ENCODE peak calls at places on chromosomes 4 and X, in seven cellular contexts. F is choroid plexus epithelial cell, Z is AG09309, E is lower lobe of right lung, C is lower leg skin, D is tibial artery, K is esophagus muscularis mucosa. I is an unnamed sample.
A peak's percentile ranks its signal among the peaks of the same experiment; 100 is the strongest.

GRCh38 chr4:17577660-17578481 is 873 bp downstream of the LAP3 start:
- DNase-seq in Z (no peak), E (peak; percentile 66), C (peak; percentile 23), D (peak; percentile 77), K (peak; percentile 94), F (peak; percentile 21), I (no peak)

GRCh38 chr4:85836588-85836987 is 361.6 kb downstream of the ARHGAP24 start:
- DNase-seq in D (no peak), E (no peak), K (no peak), C (no peak), F (no peak), Z (no peak), I (no peak)

GRCh38 chr4:151540728-151541437 is 131.9 kb downstream of the FHIP1A start:
- DNase-seq in K (no peak), D (no peak), C (peak; percentile 65), F (peak; percentile 98), Z (peak; percentile 68), E (no peak), I (no peak)

GRCh38 chr4:5018096-5018495 is 1.2 kb downstream of the CYTL1 start:
- DNase-seq in F (peak; percentile 48), E (no peak), D (no peak), C (no peak), K (no peak), Z (no peak), I (no peak)

GRCh38 chr4:146329042-146329716 is 114.8 kb downstream of the REELD1 start:
- DNase-seq in Z (peak; percentile 46), K (no peak), E (no peak), D (no peak), C (no peak), F (peak; percentile 84), I (no peak)

GRCh38 chr4:176841730-176842129 is 49.0 kb upstream of the VEGFC start:
- DNase-seq in F (peak; percentile 62), K (no peak), D (no peak), C (no peak), Z (no peak), E (no peak), I (no peak)

GRCh38 chrX:84046403-84046984 is 141.5 kb downstream of the RPS6KA6 start:
- DNase-seq in F (peak; percentile 52), C (no peak), E (no peak), K (no peak), D (no peak), Z (no peak), I (no peak)

GRCh38 chrX:28787206-28787605 is 200.0 kb downstream of the IL1RAPL1 start:
- DNase-seq in E (no peak), F (peak; percentile 78), K (no peak), Z (no peak), C (no peak), D (no peak), I (no peak)

GRCh38 chr4:160299608-160300007 is 1196.7 kb downstream of the RAPGEF2 start:
- DNase-seq in E (no peak), K (no peak), Z (no peak), C (no peak), F (peak; percentile 20), D (no peak), I (no peak)

GRCh38 chrX:134244043-134244442 is 7.1 kb downstream of the CCDC160 start:
- DNase-seq in K (no peak), Z (no peak), D (no peak), F (peak; percentile 72), C (no peak), E (no peak), I (no peak)

GRCh38 chrX:63050225-63050624 is 300.9 kb downstream of the SPIN4 start:
- DNase-seq in D (no peak), C (no peak), Z (no peak), K (no peak), E (no peak), F (peak; percentile 0), I (no peak)
- TF ChIP-seq CTCF in D (no peak), C (no peak), Z (no peak), K (no peak), E (no peak), F (no peak), I (peak; percentile 14)

GRCh38 chr4:88722828-88723227 is 25.2 kb upstream of the NAP1L5 start:
- DNase-seq in Z (no peak), K (no peak), D (peak; percentile 70), C (no peak), E (no peak), F (no peak), I (no peak)

GRCh38 chr4:88718098-88718497 is 20.5 kb upstream of the NAP1L5 start:
- DNase-seq in E (no peak), Z (no peak), F (no peak), C (no peak), D (no peak), K (no peak), I (no peak)

GRCh38 chr4:88722276-88722780 is 24.7 kb upstream of the NAP1L5 start:
- DNase-seq in F (no peak), K (no peak), Z (no peak), E (no peak), C (no peak), D (no peak), I (no peak)

GRCh38 chr4:88720749-88721428 is 23.3 kb upstream of the NAP1L5 start:
- DNase-seq in C (no peak), Z (no peak), E (no peak), K (no peak), F (no peak), D (no peak), I (no peak)

DNA sequence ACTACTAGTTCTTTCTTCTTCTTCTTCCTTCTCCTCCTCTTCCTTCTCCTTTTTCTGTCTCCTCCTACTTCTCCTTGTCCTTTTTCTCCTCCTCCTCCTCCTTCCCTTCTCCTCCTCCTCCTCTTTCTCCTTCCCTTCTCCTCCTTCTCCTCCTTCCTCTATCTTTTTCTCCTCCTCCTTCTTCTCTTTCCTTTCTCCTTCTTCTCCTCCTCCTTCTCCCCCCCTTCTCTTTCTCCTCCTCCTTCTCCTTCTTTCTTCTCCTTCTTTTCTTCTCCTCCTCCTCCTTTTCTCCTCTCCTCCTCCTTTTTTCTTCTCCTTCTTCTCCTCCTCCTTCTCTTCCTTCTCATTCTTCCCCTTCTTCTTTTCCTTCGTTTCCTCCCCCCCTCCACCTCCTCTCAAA is 21.8 kb upstream of the NAP1L5 start:
- DNase-seq in Z (no peak), D (no peak), K (no peak), C (no peak), F (no peak), E (no peak), I (no peak)
- TF ChIP-seq CTCF in Z (no peak), D (no peak), K (no peak), C (no peak), F (no peak), E (no peak), I (no peak)

DNA sequence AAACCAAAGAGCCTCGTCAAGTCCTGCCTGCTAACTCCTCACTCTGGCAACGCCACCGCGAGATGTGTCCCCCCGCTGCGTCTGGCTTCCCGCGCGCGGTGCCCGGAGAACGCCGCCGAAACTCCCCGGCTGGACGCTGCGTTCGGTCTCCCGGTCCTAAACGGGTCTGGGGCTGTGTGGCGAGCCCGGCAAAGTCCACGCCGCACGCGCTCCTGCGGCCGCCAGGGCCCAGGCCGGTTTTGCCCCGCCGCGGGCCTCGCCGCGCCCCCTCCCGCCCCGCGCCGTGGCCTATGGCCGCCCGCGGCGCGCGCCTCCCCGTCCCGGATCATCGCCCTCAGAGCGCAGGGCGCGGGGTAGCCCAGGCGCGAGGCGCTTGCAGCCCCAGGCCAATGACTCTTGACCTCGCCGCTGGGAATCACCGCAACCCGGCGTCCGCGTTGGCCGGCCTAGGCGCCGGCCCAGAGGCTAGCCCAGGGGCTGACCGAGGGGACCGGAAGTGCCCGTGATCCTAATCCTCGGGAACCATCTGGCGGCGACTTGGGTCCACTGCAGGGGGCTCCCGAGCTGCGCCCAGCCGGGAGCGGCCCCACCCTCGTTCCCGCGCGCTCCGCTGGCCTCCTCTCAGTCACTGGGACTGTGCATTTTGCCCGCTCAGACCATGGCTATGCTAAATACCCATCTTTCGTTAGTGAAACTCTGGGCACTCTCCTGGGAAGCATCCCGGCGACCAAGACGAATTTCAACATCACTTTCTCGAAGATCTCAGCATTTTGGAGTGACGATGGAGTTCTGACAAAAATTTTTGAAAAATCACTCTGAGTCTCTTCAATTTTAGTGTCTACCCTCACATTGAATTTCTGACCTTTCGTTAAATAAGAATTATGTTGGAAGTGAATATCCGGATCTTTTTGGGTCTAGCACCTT is at the start of gene AADAT:
- DNase-seq in D (peak; percentile 85), F (peak; percentile 69), K (no peak), E (peak; percentile 82), Z (peak; percentile 25), C (peak; percentile 24), I (peak; percentile 56)
- TF ChIP-seq CTCF in D (peak; percentile 78), F (peak; percentile 67), K (peak; percentile 80), E (peak; percentile 68), Z (peak; percentile 74), C (no peak), I (peak; percentile 48)

GRCh38 chrX:144219035-144219434 is 335.2 kb downstream of the UBE2NL start:
- DNase-seq in F (no peak), D (no peak), E (peak; percentile 37), C (no peak), K (no peak), Z (no peak), I (no peak)
- TF ChIP-seq CTCF in F (no peak), D (no peak), E (no peak), C (no peak), K (no peak), Z (no peak), I (no peak)

DNA sequence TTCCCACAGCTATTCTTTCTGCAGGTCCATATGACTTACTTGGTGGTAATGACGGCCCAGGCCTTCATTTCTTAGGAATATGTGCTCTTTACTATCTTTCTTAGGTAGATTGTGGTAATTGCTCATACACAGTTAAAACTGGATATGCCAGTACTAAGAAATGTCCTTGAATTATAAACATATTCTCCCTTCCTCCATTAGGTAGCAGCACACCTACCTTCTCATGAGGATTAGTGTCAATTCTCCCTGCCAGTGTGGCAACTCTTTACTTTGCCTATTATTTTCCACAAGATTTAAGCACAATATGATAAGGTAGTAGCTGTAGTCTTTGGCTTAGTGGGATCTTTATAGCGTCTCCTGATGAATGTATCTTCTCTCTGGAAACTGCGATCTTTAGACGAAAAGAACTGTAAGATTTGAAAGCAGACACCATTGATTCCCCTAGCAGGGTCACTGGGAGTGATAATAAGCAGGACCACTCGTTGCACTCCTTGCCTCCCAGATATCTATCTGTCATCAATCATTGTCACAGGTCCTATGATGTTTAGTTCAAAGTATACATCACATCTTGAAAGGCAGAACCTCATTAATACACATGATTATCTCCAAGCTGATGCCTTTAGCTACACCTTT is 1240.7 kb downstream of the C4orf33 start:
- DNase-seq in E (no peak), K (no peak), Z (no peak), C (no peak), F (peak; percentile 72), D (no peak), I (no peak)
- TF ChIP-seq CTCF in E (peak; percentile 56), K (peak; percentile 23), Z (peak; percentile 4), C (no peak), F (peak; percentile 67), D (peak; percentile 19), I (peak; percentile 42)

DNA sequence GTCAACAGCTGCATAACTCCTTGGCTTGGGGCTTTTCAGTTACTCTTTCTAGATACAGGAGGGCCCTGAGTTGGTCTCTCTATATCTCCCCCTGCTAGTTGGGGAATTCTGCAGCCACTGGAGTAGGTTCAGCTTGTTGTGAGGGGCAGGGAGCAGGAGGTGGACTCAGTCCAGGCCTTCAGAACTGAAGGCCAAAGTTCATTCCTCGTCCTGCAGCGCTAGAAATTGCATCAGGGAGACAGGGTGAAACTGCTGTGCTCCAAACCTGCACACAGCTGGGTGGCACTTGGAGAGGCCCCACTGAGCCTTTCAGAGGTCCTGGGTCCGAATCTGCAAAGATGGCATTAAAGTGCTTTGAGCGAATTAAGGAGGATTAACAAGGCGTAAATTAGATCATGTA is 24.9 kb upstream of the TRIM60 start:
- DNase-seq in F (no peak), C (no peak), Z (no peak), E (no peak), K (no peak), D (no peak), I (no peak)
- TF ChIP-seq CTCF in F (no peak), C (no peak), Z (no peak), E (no peak), K (no peak), D (no peak), I (no peak)